ENCODE peak calls at places on chromosomes 5 and 9, in eight cellular contexts. One of them, this sample, is unnamed.

GRCh38 chr5:125227333-125228075 is 481.1 kb upstream of the ZNF608 start:
- DNase-seq in sigmoid colon: no peak
- DNase-seq in A549: peak
- DNase-seq in heart left ventricle: peak
- DNase-seq in brain microvascular endothelial cell: peak
- DNase-seq in H1: no peak
- DNase-seq in dorsolateral prefrontal cortex: no peak
- DNase-seq in cardiac muscle cell: peak
- DNase-seq in this sample: no peak

GRCh38 chr9:27247756-27248155 is 49.2 kb downstream of the EQTN start:
- DNase-seq in H1: peak
- DNase-seq in brain microvascular endothelial cell: peak
- DNase-seq in heart left ventricle: no peak
- DNase-seq in dorsolateral prefrontal cortex: no peak
- DNase-seq in A549: peak
- DNase-seq in sigmoid colon: no peak
- DNase-seq in cardiac muscle cell: peak
- DNase-seq in this sample: no peak

GRCh38 chr9:130897105-130897751 is 616 bp upstream of the QRFP start:
- DNase-seq in cardiac muscle cell: no peak
- DNase-seq in A549: no peak
- DNase-seq in H1: no peak
- DNase-seq in heart left ventricle: peak
- DNase-seq in sigmoid colon: no peak
- DNase-seq in dorsolateral prefrontal cortex: no peak
- DNase-seq in brain microvascular endothelial cell: no peak
- DNase-seq in this sample: no peak

GRCh38 chr9:131736440-131736839 is 3.4 kb downstream of the RAPGEF1 start:
- DNase-seq in heart left ventricle: no peak
- DNase-seq in A549: no peak
- DNase-seq in H1: no peak
- DNase-seq in brain microvascular endothelial cell: no peak
- DNase-seq in sigmoid colon: no peak
- DNase-seq in dorsolateral prefrontal cortex: no peak
- DNase-seq in cardiac muscle cell: no peak
- DNase-seq in this sample: no peak

GRCh38 chr5:154654484-154655375 is 100.4 kb upstream of the LARP1 start:
- DNase-seq in cardiac muscle cell: no peak
- DNase-seq in sigmoid colon: no peak
- DNase-seq in H1: no peak
- DNase-seq in brain microvascular endothelial cell: no peak
- DNase-seq in dorsolateral prefrontal cortex: no peak
- DNase-seq in heart left ventricle: no peak
- DNase-seq in A549: no peak
- DNase-seq in this sample: no peak

GRCh38 chr5:111668713-111669112 is 88.3 kb downstream of the NREP start:
- DNase-seq in A549: no peak
- DNase-seq in H1: no peak
- DNase-seq in cardiac muscle cell: no peak
- DNase-seq in dorsolateral prefrontal cortex: no peak
- DNase-seq in heart left ventricle: no peak
- DNase-seq in brain microvascular endothelial cell: peak
- DNase-seq in sigmoid colon: no peak
- DNase-seq in this sample: no peak

GRCh38 chr5:149902177-149902576 is 42.4 kb downstream of the PDE6A start:
- DNase-seq in A549: no peak
- DNase-seq in cardiac muscle cell: no peak
- DNase-seq in sigmoid colon: no peak
- DNase-seq in dorsolateral prefrontal cortex: no peak
- DNase-seq in brain microvascular endothelial cell: no peak
- DNase-seq in H1: no peak
- DNase-seq in heart left ventricle: no peak
- DNase-seq in this sample: no peak

GRCh38 chr9:105046907-105047651 is 119.1 kb upstream of the ABCA1 start:
- DNase-seq in H1: no peak
- DNase-seq in brain microvascular endothelial cell: no peak
- DNase-seq in heart left ventricle: no peak
- DNase-seq in sigmoid colon: no peak
- DNase-seq in dorsolateral prefrontal cortex: no peak
- DNase-seq in A549: no peak
- DNase-seq in cardiac muscle cell: no peak
- DNase-seq in this sample: no peak

GRCh38 chr9:34047864-34048729 is 590 bp downstream of the UBAP2 start:
- DNase-seq in H1: no peak
- DNase-seq in brain microvascular endothelial cell: no peak
- DNase-seq in cardiac muscle cell: peak
- DNase-seq in dorsolateral prefrontal cortex: no peak
- DNase-seq in A549: peak
- DNase-seq in sigmoid colon: peak
- DNase-seq in heart left ventricle: peak
- DNase-seq in this sample: peak

GRCh38 chr5:14414615-14415515 is 166.7 kb upstream of the OTULINL start:
- DNase-seq in sigmoid colon: no peak
- DNase-seq in brain microvascular endothelial cell: no peak
- DNase-seq in dorsolateral prefrontal cortex: no peak
- DNase-seq in H1: no peak
- DNase-seq in A549: no peak
- DNase-seq in heart left ventricle: no peak
- DNase-seq in cardiac muscle cell: no peak
- DNase-seq in this sample: no peak

GRCh38 chr9:89945133-89945532 is 340.3 kb downstream of the GADD45G start:
- DNase-seq in brain microvascular endothelial cell: no peak
- DNase-seq in cardiac muscle cell: no peak
- DNase-seq in A549: no peak
- DNase-seq in dorsolateral prefrontal cortex: no peak
- DNase-seq in sigmoid colon: no peak
- DNase-seq in heart left ventricle: no peak
- DNase-seq in H1: no peak
- DNase-seq in this sample: no peak

GRCh38 chr9:126915281-126915816 is 767 bp downstream of the RALGPS1 start:
- DNase-seq in A549: peak
- DNase-seq in dorsolateral prefrontal cortex: no peak
- DNase-seq in H1: no peak
- DNase-seq in sigmoid colon: peak
- DNase-seq in cardiac muscle cell: peak
- DNase-seq in brain microvascular endothelial cell: no peak
- DNase-seq in heart left ventricle: peak
- DNase-seq in this sample: no peak

GRCh38 chr5:122723606-122724352 is 51.1 kb upstream of the SNX2 start:
- DNase-seq in heart left ventricle: no peak
- DNase-seq in cardiac muscle cell: no peak
- DNase-seq in sigmoid colon: no peak
- DNase-seq in A549: no peak
- DNase-seq in H1: no peak
- DNase-seq in brain microvascular endothelial cell: peak
- DNase-seq in dorsolateral prefrontal cortex: no peak
- DNase-seq in this sample: no peak

GRCh38 chr5:7394889-7395431 is 978 bp upstream of the ADCY2 start:
- DNase-seq in brain microvascular endothelial cell: no peak
- DNase-seq in heart left ventricle: no peak
- DNase-seq in dorsolateral prefrontal cortex: no peak
- DNase-seq in H1: no peak
- DNase-seq in A549: no peak
- DNase-seq in sigmoid colon: no peak
- DNase-seq in cardiac muscle cell: no peak
- DNase-seq in this sample: no peak

GRCh38 chr5:116438979-116439554 is 135.6 kb downstream of the SEMA6A start:
- DNase-seq in dorsolateral prefrontal cortex: no peak
- DNase-seq in sigmoid colon: no peak
- DNase-seq in H1: no peak
- DNase-seq in cardiac muscle cell: no peak
- DNase-seq in A549: no peak
- DNase-seq in brain microvascular endothelial cell: no peak
- DNase-seq in heart left ventricle: no peak
- DNase-seq in this sample: no peak

GRCh38 chr9:85943757-85944430 is 2.9 kb downstream of the NAA35 start:
- DNase-seq in cardiac muscle cell: no peak
- DNase-seq in A549: no peak
- DNase-seq in heart left ventricle: no peak
- DNase-seq in dorsolateral prefrontal cortex: no peak
- DNase-seq in sigmoid colon: no peak
- DNase-seq in H1: no peak
- DNase-seq in brain microvascular endothelial cell: no peak
- DNase-seq in this sample: no peak

GRCh38 chr9:36488322-36488838 is 84.3 kb upstream of the MELK start:
- DNase-seq in A549: no peak
- DNase-seq in heart left ventricle: no peak
- DNase-seq in brain microvascular endothelial cell: no peak
- DNase-seq in cardiac muscle cell: no peak
- DNase-seq in H1: no peak
- DNase-seq in sigmoid colon: no peak
- DNase-seq in dorsolateral prefrontal cortex: no peak
- DNase-seq in this sample: no peak

GRCh38 chr9:10612649-10613398 is at the start of gene PTPRD:
- DNase-seq in brain microvascular endothelial cell: peak
- DNase-seq in heart left ventricle: no peak
- DNase-seq in H1: peak
- DNase-seq in A549: peak
- DNase-seq in cardiac muscle cell: peak
- DNase-seq in dorsolateral prefrontal cortex: no peak
- DNase-seq in sigmoid colon: no peak
- DNase-seq in this sample: no peak
- H3K27ac ChIP-seq in brain microvascular endothelial cell: no peak
- H3K27ac ChIP-seq in heart left ventricle: no peak
- H3K27ac ChIP-seq in H1: no peak
- H3K27ac ChIP-seq in A549: no peak
- H3K27ac ChIP-seq in cardiac muscle cell: no peak
- H3K27ac ChIP-seq in dorsolateral prefrontal cortex: peak
- H3K27ac ChIP-seq in sigmoid colon: no peak
- H3K27ac ChIP-seq in this sample: no peak

GRCh38 chr5:43065384-43066230 is 25.5 kb upstream of the ANXA2R start:
- DNase-seq in heart left ventricle: peak
- DNase-seq in cardiac muscle cell: peak
- DNase-seq in brain microvascular endothelial cell: peak
- DNase-seq in dorsolateral prefrontal cortex: no peak
- DNase-seq in H1: no peak
- DNase-seq in sigmoid colon: peak
- DNase-seq in A549: no peak
- DNase-seq in this sample: peak
- TF ChIP-seq CTCF in heart left ventricle: no peak
- TF ChIP-seq CTCF in cardiac muscle cell: no peak
- TF ChIP-seq CTCF in brain microvascular endothelial cell: no peak
- TF ChIP-seq CTCF in dorsolateral prefrontal cortex: peak
- TF ChIP-seq CTCF in H1: no peak
- TF ChIP-seq CTCF in sigmoid colon: no peak
- TF ChIP-seq CTCF in A549: no peak
- TF ChIP-seq CTCF in this sample: no peak

DNA sequence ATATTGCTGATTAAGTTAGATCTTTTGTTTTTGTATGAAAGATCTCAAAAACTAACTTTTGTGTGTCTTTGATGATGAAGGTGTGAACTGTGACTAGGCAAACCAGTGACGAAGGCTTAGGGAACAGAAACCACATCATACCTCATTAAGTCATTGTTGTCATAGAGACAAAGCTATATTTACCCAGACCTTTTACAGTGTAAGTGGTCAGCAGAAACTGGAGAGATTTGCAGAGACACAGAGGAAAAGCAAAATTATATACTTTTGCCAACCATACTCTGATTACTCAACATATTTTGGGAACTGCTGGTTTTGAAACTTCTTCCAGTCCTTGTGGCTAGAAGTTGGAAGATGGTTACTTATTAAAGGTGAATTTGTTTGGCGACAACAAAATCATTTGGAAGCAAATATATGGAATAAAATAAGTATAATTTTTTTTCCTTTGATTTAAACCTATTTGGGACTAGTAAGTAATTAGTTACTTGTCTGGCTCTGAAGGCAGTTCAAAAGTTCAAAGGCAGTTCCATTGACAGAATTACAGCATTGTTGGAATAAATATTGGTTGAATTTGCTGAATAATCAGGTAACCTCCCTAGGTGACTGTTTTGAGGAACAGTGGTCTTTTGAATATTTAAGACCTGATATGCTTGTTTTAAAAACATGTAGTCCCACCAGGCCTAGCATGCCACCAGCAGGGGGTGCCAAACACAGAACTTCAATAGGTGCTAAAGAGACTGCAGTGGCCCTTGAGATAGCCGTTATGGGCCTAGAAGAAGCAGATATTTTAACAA is 103.8 kb downstream of the RPS23 start:
- DNase-seq in heart left ventricle: peak
- DNase-seq in cardiac muscle cell: peak
- DNase-seq in H1: peak
- DNase-seq in sigmoid colon: no peak
- DNase-seq in dorsolateral prefrontal cortex: peak
- DNase-seq in A549: peak
- DNase-seq in brain microvascular endothelial cell: peak
- DNase-seq in this sample: no peak
- H3K27ac ChIP-seq in heart left ventricle: peak
- H3K27ac ChIP-seq in cardiac muscle cell: no peak
- H3K27ac ChIP-seq in H1: no peak
- H3K27ac ChIP-seq in sigmoid colon: no peak
- H3K27ac ChIP-seq in dorsolateral prefrontal cortex: no peak
- H3K27ac ChIP-seq in A549: no peak
- H3K27ac ChIP-seq in brain microvascular endothelial cell: no peak
- H3K27ac ChIP-seq in this sample: no peak

DNA sequence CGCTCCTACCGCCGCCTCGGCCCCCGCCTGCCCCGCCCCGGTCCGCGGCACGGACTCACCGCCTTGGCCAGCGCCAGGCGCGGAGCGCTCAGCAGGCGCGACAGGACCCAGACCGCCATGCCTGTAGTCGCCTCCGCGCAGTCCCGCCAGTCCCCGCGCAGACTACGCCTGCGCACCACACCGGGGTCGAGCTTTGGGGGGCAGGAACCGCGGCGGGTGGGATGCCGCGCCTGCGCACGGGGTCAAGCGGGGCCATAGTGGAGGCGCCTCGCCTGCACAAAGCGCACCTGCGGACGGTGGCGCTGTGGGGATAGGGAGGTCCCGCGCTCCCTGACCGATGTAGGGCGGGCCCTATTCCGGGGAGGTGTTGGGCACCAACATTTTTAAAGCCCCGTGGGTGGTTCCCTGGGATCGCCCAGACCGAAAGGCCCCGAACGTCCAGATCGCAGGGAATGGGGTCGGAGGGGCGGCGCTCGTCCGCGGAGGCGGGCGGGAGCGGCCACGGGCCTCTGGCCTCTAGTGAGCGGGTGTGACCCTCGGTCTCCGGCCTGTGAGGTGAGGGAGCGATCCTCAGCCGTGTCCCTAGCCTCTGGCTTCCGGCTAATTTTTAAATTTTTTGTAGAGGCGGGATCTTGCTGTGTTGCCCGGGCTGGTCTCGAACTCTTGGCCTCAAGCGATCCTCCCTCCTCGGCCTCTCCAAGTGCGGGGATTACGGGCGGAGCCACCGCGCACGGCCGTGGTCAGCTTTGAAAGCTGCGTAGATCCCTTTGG is 70.8 kb upstream of the LPCAT1 start:
- DNase-seq in A549: peak
- DNase-seq in dorsolateral prefrontal cortex: peak
- DNase-seq in heart left ventricle: peak
- DNase-seq in H1: peak
- DNase-seq in cardiac muscle cell: peak
- DNase-seq in sigmoid colon: peak
- DNase-seq in brain microvascular endothelial cell: no peak
- DNase-seq in this sample: no peak
- TF ChIP-seq CTCF in A549: peak
- TF ChIP-seq CTCF in dorsolateral prefrontal cortex: peak
- TF ChIP-seq CTCF in heart left ventricle: peak
- TF ChIP-seq CTCF in H1: peak
- TF ChIP-seq CTCF in cardiac muscle cell: peak
- TF ChIP-seq CTCF in sigmoid colon: peak
- TF ChIP-seq CTCF in brain microvascular endothelial cell: no peak
- TF ChIP-seq CTCF in this sample: no peak

This sample was measured in coronary artery.